ENCODE peak calls at places on chromosomes 12 and 14, in four cellular contexts. One of them, this sample, is unnamed.
A peak's percentile ranks its signal among the peaks of the same experiment; 100 is the strongest.

GRCh38 chr14:65239143-65239672 is 136.9 kb upstream of the MAX start:
- DNase-seq in activated CD4-positive, alpha-beta T cell treated with anti-CD3 and anti-CD28 coated beads for 48 hours: no peak
- DNase-seq in B cell: no peak
- DNase-seq in GM04504: peak; percentile 77
- DNase-seq in this sample: no peak

GRCh38 chr14:35401422-35401729 is 3.2 kb downstream of the NFKBIA start:
- DNase-seq in activated CD4-positive, alpha-beta T cell treated with anti-CD3 and anti-CD28 coated beads for 48 hours: no peak
- DNase-seq in B cell: no peak
- DNase-seq in GM04504: no peak
- DNase-seq in this sample: no peak

GRCh38 chr12:94977766-94978468 is 25.6 kb downstream of the NDUFA12 start:
- DNase-seq in activated CD4-positive, alpha-beta T cell treated with anti-CD3 and anti-CD28 coated beads for 48 hours: no peak
- DNase-seq in B cell: no peak
- DNase-seq in GM04504: no peak
- DNase-seq in this sample: no peak

GRCh38 chr12:47079365-47079893 is at the start of gene PCED1B:
- DNase-seq in activated CD4-positive, alpha-beta T cell treated with anti-CD3 and anti-CD28 coated beads for 48 hours: peak; percentile 82
- DNase-seq in B cell: peak; percentile 64
- DNase-seq in GM04504: no peak
- DNase-seq in this sample: peak; percentile 84

GRCh38 chr14:101072945-101073597 is 169.5 kb upstream of the RTL1 start:
- DNase-seq in activated CD4-positive, alpha-beta T cell treated with anti-CD3 and anti-CD28 coated beads for 48 hours: peak; percentile 32
- DNase-seq in B cell: no peak
- DNase-seq in GM04504: peak; percentile 77
- DNase-seq in this sample: peak; percentile 50

GRCh38 chr12:109592195-109592904 is 18.8 kb downstream of the MVK start:
- DNase-seq in activated CD4-positive, alpha-beta T cell treated with anti-CD3 and anti-CD28 coated beads for 48 hours: no peak
- DNase-seq in B cell: no peak
- DNase-seq in GM04504: no peak
- DNase-seq in this sample: no peak

GRCh38 chr12:23929906-23930305 is 19.6 kb downstream of the SOX5 start:
- DNase-seq in activated CD4-positive, alpha-beta T cell treated with anti-CD3 and anti-CD28 coated beads for 48 hours: no peak
- DNase-seq in B cell: no peak
- DNase-seq in GM04504: no peak
- DNase-seq in this sample: no peak

GRCh38 chr12:115583591-115583990 is 693.9 kb downstream of the MED13L start:
- DNase-seq in activated CD4-positive, alpha-beta T cell treated with anti-CD3 and anti-CD28 coated beads for 48 hours: no peak
- DNase-seq in B cell: no peak
- DNase-seq in GM04504: no peak
- DNase-seq in this sample: no peak

GRCh38 chr14:75249958-75250336 is 28.7 kb upstream of the FOS start:
- DNase-seq in activated CD4-positive, alpha-beta T cell treated with anti-CD3 and anti-CD28 coated beads for 48 hours: no peak
- DNase-seq in B cell: no peak
- DNase-seq in GM04504: no peak
- DNase-seq in this sample: no peak

GRCh38 chr12:56631790-56632700 is 1.9 kb upstream of the BAZ2A start:
- DNase-seq in activated CD4-positive, alpha-beta T cell treated with anti-CD3 and anti-CD28 coated beads for 48 hours: peak; percentile 66
- DNase-seq in B cell: peak; percentile 73
- DNase-seq in GM04504: no peak
- DNase-seq in this sample: peak; percentile 83

GRCh38 chr14:86673523-86673969 is 1143.6 kb downstream of the FLRT2 start:
- DNase-seq in activated CD4-positive, alpha-beta T cell treated with anti-CD3 and anti-CD28 coated beads for 48 hours: no peak
- DNase-seq in B cell: no peak
- DNase-seq in GM04504: no peak
- DNase-seq in this sample: no peak

GRCh38 chr14:69321601-69322330 is 61.8 kb downstream of the GALNT16 start:
- DNase-seq in activated CD4-positive, alpha-beta T cell treated with anti-CD3 and anti-CD28 coated beads for 48 hours: no peak
- DNase-seq in B cell: no peak
- DNase-seq in GM04504: no peak
- DNase-seq in this sample: no peak

GRCh38 chr14:49954171-49954631 is 61.3 kb downstream of the ARF6 start:
- DNase-seq in activated CD4-positive, alpha-beta T cell treated with anti-CD3 and anti-CD28 coated beads for 48 hours: no peak
- DNase-seq in B cell: no peak
- DNase-seq in GM04504: peak; percentile 48
- DNase-seq in this sample: no peak

GRCh38 chr14:103160321-103161053 is 37.2 kb downstream of the TNFAIP2 start:
- DNase-seq in activated CD4-positive, alpha-beta T cell treated with anti-CD3 and anti-CD28 coated beads for 48 hours: no peak
- DNase-seq in B cell: no peak
- DNase-seq in GM04504: no peak
- DNase-seq in this sample: no peak

GRCh38 chr12:96225003-96225855 is 31.1 kb downstream of the ELK3 start:
- DNase-seq in activated CD4-positive, alpha-beta T cell treated with anti-CD3 and anti-CD28 coated beads for 48 hours: no peak
- DNase-seq in B cell: no peak
- DNase-seq in GM04504: no peak
- DNase-seq in this sample: peak; percentile 73

GRCh38 chr14:105496831-105497591 is 6.0 kb downstream of the TEDC1 start:
- DNase-seq in activated CD4-positive, alpha-beta T cell treated with anti-CD3 and anti-CD28 coated beads for 48 hours: no peak
- DNase-seq in B cell: peak; percentile 23
- DNase-seq in GM04504: no peak
- DNase-seq in this sample: no peak

GRCh38 chr14:103427485-103428443 is 42.5 kb downstream of the MARK3 start:
- DNase-seq in activated CD4-positive, alpha-beta T cell treated with anti-CD3 and anti-CD28 coated beads for 48 hours: peak; percentile 50
- DNase-seq in B cell: no peak
- DNase-seq in GM04504: peak; percentile 45
- DNase-seq in this sample: no peak

GRCh38 chr12:12668005-12668404 is 28.0 kb downstream of the GPR19 start:
- DNase-seq in activated CD4-positive, alpha-beta T cell treated with anti-CD3 and anti-CD28 coated beads for 48 hours: no peak
- DNase-seq in B cell: no peak
- DNase-seq in GM04504: no peak
- DNase-seq in this sample: no peak

GRCh38 chr14:85248881-85249635 is 280.9 kb upstream of the FLRT2 start:
- DNase-seq in activated CD4-positive, alpha-beta T cell treated with anti-CD3 and anti-CD28 coated beads for 48 hours: no peak
- DNase-seq in B cell: no peak
- DNase-seq in GM04504: no peak
- DNase-seq in this sample: peak; percentile 20

GRCh38 chr14:88323520-88324199 is 591 bp upstream of the KCNK10 start:
- DNase-seq in activated CD4-positive, alpha-beta T cell treated with anti-CD3 and anti-CD28 coated beads for 48 hours: peak; percentile 27
- DNase-seq in B cell: peak; percentile 35
- DNase-seq in GM04504: no peak
- DNase-seq in this sample: no peak

This sample was measured in ovary.